ENCODE peak calls at places on chromosomes 6 and 20, in four cellular contexts. E, W, I and B are unnamed samples.

GRCh38 chr20:41340327-41341055 is at the start of gene LPIN3:
- DNase-seq in E (peak), W (peak), I (peak), B (peak)

GRCh38 chr20:23646106-23646958 is 8.6 kb upstream of the CST3 start:
- DNase-seq in E (no peak), W (no peak), I (no peak), B (no peak)

GRCh38 chr20:43694763-43695162 is 27.8 kb downstream of the MYBL2 start:
- DNase-seq in E (no peak), W (peak), I (no peak), B (no peak)

GRCh38 chr6:73342174-73342573 is 11.9 kb downstream of the DPPA5 start:
- DNase-seq in E (no peak), W (no peak), I (no peak), B (no peak)

GRCh38 chr6:135230702-135231468 is 49.8 kb downstream of the MYB start:
- DNase-seq in E (no peak), W (no peak), I (no peak), B (no peak)

GRCh38 chr20:56663660-56664059 is 34.6 kb downstream of the TFAP2C start:
- DNase-seq in E (no peak), W (no peak), I (no peak), B (no peak)

GRCh38 chr20:39623584-39624234 is 661.6 kb downstream of the DHX35 start:
- DNase-seq in E (no peak), W (no peak), I (no peak), B (peak)

GRCh38 chr6:43088654-43089056 is 12.5 kb downstream of the PTK7 start:
- DNase-seq in E (no peak), W (no peak), I (no peak), B (no peak)

GRCh38 chr20:40922865-40923264 is 105.8 kb upstream of the TOP1 start:
- DNase-seq in E (no peak), W (no peak), I (no peak), B (no peak)

GRCh38 chr6:163728442-163729126 is 314.1 kb downstream of the QKI start:
- DNase-seq in E (no peak), W (no peak), I (no peak), B (no peak)

GRCh38 chr6:35929601-35930000 is 8.7 kb upstream of the SRPK1 start:
- DNase-seq in E (no peak), W (no peak), I (no peak), B (no peak)

GRCh38 chr20:2815242-2815900 is 584 bp downstream of the C20orf141 start:
- DNase-seq in E (no peak), W (no peak), I (no peak), B (no peak)

GRCh38 chr6:36907781-36908180 is 22.0 kb downstream of the C6orf89 start:
- DNase-seq in E (no peak), W (no peak), I (no peak), B (no peak)

GRCh38 chr6:138814179-138814834 is 18.4 kb downstream of the ECT2L start:
- DNase-seq in E (no peak), W (no peak), I (no peak), B (no peak)

GRCh38 chr6:220736-221475 is 71.4 kb upstream of the DUSP22 start:
- DNase-seq in E (no peak), W (no peak), I (no peak), B (no peak)

GRCh38 chr20:38665094-38665493 is 59.2 kb upstream of the SLC32A1 start:
- DNase-seq in E (no peak), W (no peak), I (no peak), B (no peak)

GRCh38 chr6:5534643-5535042 is 273.3 kb downstream of the FARS2 start:
- DNase-seq in E (no peak), W (no peak), I (no peak), B (no peak)

GRCh38 chr6:113719056-113719455 is 138.1 kb upstream of the MARCKS start:
- DNase-seq in E (no peak), W (no peak), I (no peak), B (no peak)

GRCh38 chr20:62489186-62489939 is 13.6 kb upstream of the GATA5 start:
- DNase-seq in E (no peak), W (no peak), I (peak), B (no peak)

GRCh38 chr20:52056203-52057062 is 135.1 kb downstream of the ZFP64 start:
- DNase-seq in E (peak), W (no peak), I (peak), B (peak)

GRCh38 chr6:88775866-88776571 is 187.4 kb downstream of the RNGTT start:
- DNase-seq in E (no peak), W (no peak), I (no peak), B (no peak)

GRCh38 chr6:17226766-17227338 is 54.3 kb upstream of the RBM24 start:
- DNase-seq in E (no peak), W (no peak), I (no peak), B (no peak)

GRCh38 chr6:151400473-151400872 is 9.1 kb upstream of the ZBTB2 start:
- DNase-seq in E (no peak), W (no peak), I (no peak), B (no peak)

GRCh38 chr20:51995551-51995951 is 193.2 kb upstream of the SALL4 start:
- DNase-seq in E (no peak), W (no peak), I (no peak), B (no peak)

GRCh38 chr6:12482386-12482785 is 192.2 kb downstream of the EDN1 start:
- DNase-seq in E (no peak), W (no peak), I (no peak), B (no peak)

GRCh38 chr6:109869398-109870165 is 108.5 kb upstream of the GPR6 start:
- DNase-seq in E (no peak), W (no peak), I (no peak), B (no peak)

GRCh38 chr20:11895832-11896484 is 21.7 kb upstream of the BTBD3 start:
- DNase-seq in E (no peak), W (no peak), I (no peak), B (no peak)

GRCh38 chr6:146358341-146359046 is 185.1 kb upstream of the RAB32 start:
- DNase-seq in E (no peak), W (no peak), I (no peak), B (no peak)

GRCh38 chr6:111604259-111605099 is 1.2 kb downstream of the TRAF3IP2 start:
- DNase-seq in E (no peak), W (peak), I (no peak), B (no peak)